ENCODE peak calls at places on chromosomes 5 and 9, in ten cellular contexts. One of them, this sample, is unnamed.

GRCh38 chr9:107282759-107283620 is at the start of gene RAD23B:
- DNase-seq in nephron progenitor cell: peak; percentile 98
- DNase-seq in adrenal gland: peak; percentile 99
- DNase-seq in adipocyte: peak; percentile 100
- DNase-seq in CD8-positive, alpha-beta T cell: peak; percentile 97
- DNase-seq in head of caudate nucleus: peak; percentile 98
- DNase-seq in endodermal cell: peak; percentile 99
- DNase-seq in stimulated activated naive CD8-positive, alpha-beta T cell treated with anti-CD3 and anti-CD28 coated beads, Interleukin-15, Interleukin-2, amounts not matched to agents 100 U/mL and 50 U/mL, for 24 hours: peak; percentile 99
- DNase-seq in NCI-H524 treated with DMSO at 0.1 percent for 48 hours: peak; percentile 94
- DNase-seq in A549: peak; percentile 90
- DNase-seq in this sample: peak; percentile 98

GRCh38 chr9:97895695-97896332 is 26.5 kb downstream of the TRMO start:
- DNase-seq in nephron progenitor cell: peak; percentile 8
- DNase-seq in adrenal gland: no peak
- DNase-seq in adipocyte: no peak
- DNase-seq in CD8-positive, alpha-beta T cell: no peak
- DNase-seq in head of caudate nucleus: no peak
- DNase-seq in endodermal cell: peak; percentile 87
- DNase-seq in stimulated activated naive CD8-positive, alpha-beta T cell treated with anti-CD3 and anti-CD28 coated beads, Interleukin-15, Interleukin-2, amounts not matched to agents 100 U/mL and 50 U/mL, for 24 hours: no peak
- DNase-seq in NCI-H524 treated with DMSO at 0.1 percent for 48 hours: no peak
- DNase-seq in A549: peak; percentile 32
- DNase-seq in this sample: no peak

GRCh38 chr5:26121343-26121742 is 917.0 kb downstream of the CDH9 start:
- DNase-seq in nephron progenitor cell: no peak
- DNase-seq in adrenal gland: peak; percentile 1
- DNase-seq in adipocyte: no peak
- DNase-seq in CD8-positive, alpha-beta T cell: no peak
- DNase-seq in head of caudate nucleus: no peak
- DNase-seq in endodermal cell: peak; percentile 71
- DNase-seq in stimulated activated naive CD8-positive, alpha-beta T cell treated with anti-CD3 and anti-CD28 coated beads, Interleukin-15, Interleukin-2, amounts not matched to agents 100 U/mL and 50 U/mL, for 24 hours: no peak
- DNase-seq in NCI-H524 treated with DMSO at 0.1 percent for 48 hours: no peak
- DNase-seq in A549: no peak
- DNase-seq in this sample: peak; percentile 22

GRCh38 chr5:32543291-32543690 is 42.1 kb upstream of the SUB1 start:
- DNase-seq in nephron progenitor cell: no peak
- DNase-seq in adrenal gland: no peak
- DNase-seq in adipocyte: no peak
- DNase-seq in CD8-positive, alpha-beta T cell: no peak
- DNase-seq in head of caudate nucleus: no peak
- DNase-seq in endodermal cell: no peak
- DNase-seq in stimulated activated naive CD8-positive, alpha-beta T cell treated with anti-CD3 and anti-CD28 coated beads, Interleukin-15, Interleukin-2, amounts not matched to agents 100 U/mL and 50 U/mL, for 24 hours: no peak
- DNase-seq in NCI-H524 treated with DMSO at 0.1 percent for 48 hours: no peak
- DNase-seq in A549: no peak
- DNase-seq in this sample: no peak

GRCh38 chr5:93596676-93597441 is 13.8 kb downstream of the NR2F1 start:
- DNase-seq in nephron progenitor cell: peak; percentile 57
- DNase-seq in adrenal gland: no peak
- DNase-seq in adipocyte: no peak
- DNase-seq in CD8-positive, alpha-beta T cell: no peak
- DNase-seq in head of caudate nucleus: no peak
- DNase-seq in endodermal cell: peak; percentile 92
- DNase-seq in stimulated activated naive CD8-positive, alpha-beta T cell treated with anti-CD3 and anti-CD28 coated beads, Interleukin-15, Interleukin-2, amounts not matched to agents 100 U/mL and 50 U/mL, for 24 hours: no peak
- DNase-seq in NCI-H524 treated with DMSO at 0.1 percent for 48 hours: no peak
- DNase-seq in A549: no peak
- DNase-seq in this sample: no peak

GRCh38 chr9:114786251-114786650 is 19.6 kb downstream of the TNFSF15 start:
- DNase-seq in nephron progenitor cell: no peak
- DNase-seq in adrenal gland: no peak
- DNase-seq in adipocyte: peak; percentile 97
- DNase-seq in CD8-positive, alpha-beta T cell: no peak
- DNase-seq in head of caudate nucleus: no peak
- DNase-seq in endodermal cell: no peak
- DNase-seq in stimulated activated naive CD8-positive, alpha-beta T cell treated with anti-CD3 and anti-CD28 coated beads, Interleukin-15, Interleukin-2, amounts not matched to agents 100 U/mL and 50 U/mL, for 24 hours: no peak
- DNase-seq in NCI-H524 treated with DMSO at 0.1 percent for 48 hours: no peak
- DNase-seq in A549: no peak
- DNase-seq in this sample: no peak

GRCh38 chr9:116297346-116297745 is 143.8 kb downstream of the PAPPA start:
- DNase-seq in nephron progenitor cell: no peak
- DNase-seq in adrenal gland: no peak
- DNase-seq in adipocyte: no peak
- DNase-seq in CD8-positive, alpha-beta T cell: no peak
- DNase-seq in head of caudate nucleus: no peak
- DNase-seq in endodermal cell: no peak
- DNase-seq in stimulated activated naive CD8-positive, alpha-beta T cell treated with anti-CD3 and anti-CD28 coated beads, Interleukin-15, Interleukin-2, amounts not matched to agents 100 U/mL and 50 U/mL, for 24 hours: no peak
- DNase-seq in NCI-H524 treated with DMSO at 0.1 percent for 48 hours: no peak
- DNase-seq in A549: no peak
- DNase-seq in this sample: no peak

GRCh38 chr9:110538621-110539020 is 40.9 kb downstream of the SVEP1 start:
- DNase-seq in nephron progenitor cell: no peak
- DNase-seq in adrenal gland: no peak
- DNase-seq in adipocyte: no peak
- DNase-seq in CD8-positive, alpha-beta T cell: no peak
- DNase-seq in head of caudate nucleus: no peak
- DNase-seq in endodermal cell: no peak
- DNase-seq in stimulated activated naive CD8-positive, alpha-beta T cell treated with anti-CD3 and anti-CD28 coated beads, Interleukin-15, Interleukin-2, amounts not matched to agents 100 U/mL and 50 U/mL, for 24 hours: no peak
- DNase-seq in NCI-H524 treated with DMSO at 0.1 percent for 48 hours: peak; percentile 17
- DNase-seq in A549: no peak
- DNase-seq in this sample: no peak

GRCh38 chr5:62369039-62369438 is 34.7 kb downstream of the DIMT1 start:
- DNase-seq in nephron progenitor cell: no peak
- DNase-seq in adrenal gland: no peak
- DNase-seq in adipocyte: no peak
- DNase-seq in CD8-positive, alpha-beta T cell: no peak
- DNase-seq in head of caudate nucleus: no peak
- DNase-seq in endodermal cell: no peak
- DNase-seq in stimulated activated naive CD8-positive, alpha-beta T cell treated with anti-CD3 and anti-CD28 coated beads, Interleukin-15, Interleukin-2, amounts not matched to agents 100 U/mL and 50 U/mL, for 24 hours: no peak
- DNase-seq in NCI-H524 treated with DMSO at 0.1 percent for 48 hours: no peak
- DNase-seq in A549: no peak
- DNase-seq in this sample: no peak